ENCODE peak calls at places on chromosomes 6 and 20, in four cellular contexts. I, B, T and J are unnamed samples.

GRCh38 chr20:38685853-38686473 is 38.3 kb upstream of the SLC32A1 start:
- DNase-seq in I (peak), T (peak), B (no peak), J (peak)

GRCh38 chr6:15293674-15294073 is 47.8 kb downstream of the JARID2 start:
- DNase-seq in I (no peak), B (no peak), T (no peak), J (no peak)

GRCh38 chr6:158609455-158610155 is 34.9 kb downstream of the DYNLT1 start:
- DNase-seq in I (no peak), B (no peak), T (no peak), J (no peak)

GRCh38 chr20:25867776-25868649 is 171.4 kb upstream of the ZNF337 start:
- DNase-seq in B (no peak), I (peak), T (no peak), J (peak)

GRCh38 chr6:105753184-105754097 is 332.7 kb upstream of the PRDM1 start:
- DNase-seq in B (no peak), T (no peak), I (no peak), J (no peak)

GRCh38 chr6:112927641-112928040 is 580.5 kb downstream of the RFPL4B start:
- DNase-seq in I (no peak), T (no peak), B (no peak), J (no peak)

GRCh38 chr6:109767961-109768360 is 76.9 kb downstream of the FIG4 start:
- DNase-seq in T (no peak), B (no peak), I (no peak), J (no peak)

GRCh38 chr20:40694246-40694645 is 5.2 kb upstream of the MAFB start:
- DNase-seq in I (no peak), T (no peak), B (no peak), J (no peak)

DNA sequence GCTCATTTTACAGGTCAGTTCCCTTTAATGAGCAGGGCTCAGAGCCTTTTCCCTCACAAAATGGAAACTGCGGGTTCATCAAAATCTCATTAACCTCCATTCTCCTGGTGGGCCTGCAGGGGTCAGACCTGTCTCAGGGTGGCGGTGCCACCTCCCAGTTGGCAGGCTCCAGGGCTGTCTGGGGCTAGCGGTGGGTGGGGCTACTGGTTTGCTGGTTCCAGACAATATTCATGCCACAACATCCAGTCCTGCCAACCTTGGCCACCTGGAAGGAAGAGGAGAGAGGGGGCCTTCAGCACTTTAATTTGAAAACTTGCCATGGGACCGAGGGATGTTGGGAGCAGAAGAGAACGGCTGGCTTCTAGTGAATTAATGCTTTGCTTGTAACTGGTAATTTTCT is 41.9 kb upstream of the CTNNBL1 start:
- DNase-seq in B (no peak), T (peak), I (peak), J (peak)
- TF ChIP-seq CREM in B (no peak), T (no peak), I (no peak), J (no peak)

GRCh38 chr6:1351381-1352008 is 37.9 kb upstream of the FOXF2 start:
- DNase-seq in I (no peak), B (no peak), T (no peak), J (no peak)

GRCh38 chr6:1347187-1347560 is 35.3 kb downstream of the FOXQ1 start:
- DNase-seq in I (no peak), T (no peak), B (no peak), J (no peak)

GRCh38 chr6:1348675-1349074 is 36.8 kb downstream of the FOXQ1 start:
- DNase-seq in T (no peak), B (no peak), I (no peak), J (no peak)

GRCh38 chr6:1346101-1346500 is 34.2 kb downstream of the FOXQ1 start:
- DNase-seq in I (no peak), T (no peak), B (no peak), J (no peak)

GRCh38 chr6:1346556-1347186 is 34.8 kb downstream of the FOXQ1 start:
- DNase-seq in B (no peak), T (no peak), I (no peak), J (no peak)
- TF ChIP-seq CREM in B (no peak), T (no peak), I (no peak), J (no peak)

GRCh38 chr6:29961966-29962365 is 19.6 kb downstream of the HLA-A start:
- DNase-seq in I (no peak), B (no peak), T (no peak), J (no peak)
- TF ChIP-seq CREM in I (no peak), B (no peak), T (no peak), J (no peak)

GRCh38 chr6:89402776-89403175 is 9.3 kb downstream of the RRAGD start:
- DNase-seq in I (no peak), B (no peak), T (no peak), J (no peak)
- TF ChIP-seq CREM in I (no peak), B (no peak), T (no peak), J (no peak)

GRCh38 chr6:40903456-40903855 is 135.6 kb downstream of the UNC5CL start:
- DNase-seq in I (no peak), B (no peak), T (no peak), J (no peak)
- TF ChIP-seq CREM in I (no peak), B (no peak), T (no peak), J (no peak)

GRCh38 chr6:55664581-55665223 is 85.7 kb upstream of the HMGCLL1 start:
- DNase-seq in T (no peak), I (no peak), B (no peak), J (no peak)

GRCh38 chr6:55665224-55665587 is 86.2 kb upstream of the HMGCLL1 start:
- DNase-seq in B (no peak), T (no peak), I (no peak), J (no peak)

GRCh38 chr6:55659304-55659703 is 80.3 kb upstream of the HMGCLL1 start:
- DNase-seq in T (no peak), B (no peak), I (no peak), J (no peak)

GRCh38 chr6:55666811-55667210 is 87.8 kb upstream of the HMGCLL1 start:
- DNase-seq in B (no peak), I (no peak), T (no peak), J (no peak)

GRCh38 chr6:55663914-55664313 is 84.9 kb upstream of the HMGCLL1 start:
- DNase-seq in B (no peak), T (no peak), I (no peak), J (no peak)
- TF ChIP-seq CREM in B (no peak), T (no peak), I (no peak), J (no peak)

GRCh38 chr6:55826941-55827340 is 48.4 kb downstream of the BMP5 start:
- DNase-seq in I (no peak), T (no peak), B (no peak), J (no peak)

GRCh38 chr6:55827818-55828522 is 47.4 kb downstream of the BMP5 start:
- DNase-seq in B (no peak), I (no peak), T (peak), J (no peak)

GRCh38 chr6:55822815-55823214 is 52.6 kb downstream of the BMP5 start:
- DNase-seq in T (no peak), I (no peak), B (no peak), J (no peak)

GRCh38 chr6:55822005-55822404 is 53.4 kb downstream of the BMP5 start:
- DNase-seq in T (peak), B (no peak), I (no peak), J (no peak)

DNA sequence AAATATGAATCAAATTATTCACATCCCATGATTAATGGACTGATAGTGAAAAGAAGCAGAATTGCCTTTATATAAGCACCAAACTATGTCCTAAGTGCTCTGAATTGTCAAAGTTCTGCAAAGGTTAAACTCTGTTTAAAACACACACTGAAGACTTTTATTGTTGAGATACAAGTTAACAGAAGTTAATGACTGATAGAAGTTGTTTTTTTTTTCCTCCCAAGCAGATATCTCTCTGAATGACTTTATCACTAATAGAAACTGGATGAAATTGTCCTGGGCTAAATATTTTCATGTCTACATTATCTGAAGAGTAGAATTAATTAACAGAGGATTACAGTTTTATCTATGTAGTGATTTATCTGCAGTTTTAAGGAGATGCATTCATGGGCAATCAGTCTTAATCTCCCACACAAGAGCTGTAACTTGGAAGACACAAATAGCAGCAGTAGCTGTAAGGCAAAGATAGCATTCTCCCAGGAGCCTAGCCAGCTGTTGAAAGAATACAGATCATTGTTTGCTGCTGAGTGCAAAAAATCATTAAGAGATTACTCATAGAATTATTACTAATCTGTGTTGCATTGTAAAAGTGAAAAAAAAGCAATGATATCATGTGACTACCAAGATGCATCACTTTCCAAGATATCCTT is 49.9 kb downstream of the BMP5 start:
- DNase-seq in B (no peak), T (no peak), I (no peak), J (no peak)
- TF ChIP-seq CREM in B (no peak), T (no peak), I (no peak), J (no peak)